ENCODE peak calls at places on chromosomes 3 and 15, in eight cellular contexts. S, Y, O, K, M, R, P and G are unnamed samples.

GRCh38 chr3:100702082-100703014 is 6.9 kb upstream of the TFG start:
- DNase-seq in M (no peak), Y (no peak), O (no peak), R (no peak), S (peak; percentile 87), K (no peak), P (no peak), G (no peak)

GRCh38 chr3:46851364-46852328 is 11.6 kb downstream of the MYL3 start:
- DNase-seq in R (no peak), M (no peak), P (no peak), K (no peak), Y (peak; percentile 46), S (no peak), O (no peak), G (no peak)

GRCh38 chr3:73144276-73144675 is 82.8 kb downstream of the EBLN2 start:
- DNase-seq in P (peak; percentile 10), M (no peak), O (no peak), R (no peak), K (peak; percentile 67), Y (no peak), S (no peak), G (no peak)

GRCh38 chr3:24340161-24340560 is 154.5 kb downstream of the THRB start:
- DNase-seq in Y (no peak), S (no peak), O (no peak), P (no peak), M (no peak), R (no peak), K (no peak), G (no peak)

GRCh38 chr3:5349343-5349742 is 161.8 kb downstream of the EDEM1 start:
- DNase-seq in K (no peak), M (no peak), O (peak; percentile 25), S (peak; percentile 8), P (no peak), Y (no peak), R (no peak), G (no peak)

GRCh38 chr3:112390783-112391641 is 58.1 kb downstream of the CD200 start:
- DNase-seq in R (no peak), M (no peak), P (peak; percentile 73), S (peak; percentile 78), Y (peak; percentile 90), O (peak; percentile 100), K (no peak), G (no peak)

GRCh38 chr3:46632792-46633191 is 20.5 kb downstream of the FAM240A start:
- DNase-seq in P (peak; percentile 58), K (no peak), R (no peak), M (no peak), Y (no peak), O (no peak), S (no peak), G (no peak)

GRCh38 chr15:63633312-63633711 is 36.1 kb downstream of the FBXL22 start:
- DNase-seq in R (no peak), P (no peak), M (no peak), Y (no peak), S (no peak), O (no peak), K (no peak), G (no peak)

GRCh38 chr15:97858278-97858677 is 102.2 kb upstream of the ARRDC4 start:
- DNase-seq in K (no peak), M (no peak), R (no peak), P (no peak), O (no peak), Y (no peak), S (no peak), G (no peak)

GRCh38 chr15:87733005-87733404 is 523.5 kb downstream of the NTRK3 start:
- DNase-seq in O (peak; percentile 38), M (no peak), K (no peak), Y (peak; percentile 63), P (no peak), R (no peak), S (no peak), G (no peak)

GRCh38 chr15:101808201-101808600 is 3.8 kb upstream of the OR4F15 start:
- DNase-seq in Y (no peak), R (no peak), P (peak; percentile 48), O (peak; percentile 80), M (no peak), K (no peak), S (no peak), G (no peak)

GRCh38 chr3:184636774-184637316 is 75.0 kb downstream of the MAGEF1 start:
- DNase-seq in R (no peak), P (peak; percentile 14), S (peak; percentile 66), K (no peak), M (no peak), Y (peak; percentile 98), O (peak; percentile 77), G (no peak)

GRCh38 chr15:68704496-68705021 is 116.1 kb downstream of the ANP32A start:
- DNase-seq in R (no peak), M (no peak), Y (peak; percentile 63), K (peak; percentile 57), P (no peak), S (peak; percentile 22), O (no peak), G (no peak)

GRCh38 chr15:75349851-75350588 is 3.2 kb downstream of the NEIL1 start:
- DNase-seq in O (peak; percentile 84), K (no peak), S (no peak), Y (peak; percentile 47), P (no peak), M (peak; percentile 55), R (peak; percentile 69), G (peak; percentile 66)

GRCh38 chr15:62165029-62165792 is at the start of gene C2CD4B:
- DNase-seq in O (no peak), S (no peak), M (no peak), P (no peak), K (peak; percentile 24), Y (peak; percentile 75), R (no peak), G (no peak)

GRCh38 chr15:82714026-82714425 is 4.4 kb upstream of the AP3B2 start:
- DNase-seq in M (no peak), O (peak; percentile 15), P (no peak), Y (no peak), K (no peak), S (no peak), R (no peak), G (no peak)

GRCh38 chr15:65110676-65111292 is 4.2 kb downstream of the UBAP1L start:
- DNase-seq in P (peak; percentile 33), S (peak; percentile 46), Y (peak; percentile 53), M (no peak), R (no peak), O (peak; percentile 61), K (no peak), G (no peak)

GRCh38 chr3:148319161-148319915 is 378.4 kb upstream of the AGTR1 start:
- DNase-seq in Y (no peak), O (peak; percentile 83), R (no peak), M (no peak), S (peak; percentile 88), P (peak; percentile 58), K (no peak), G (no peak)

GRCh38 chr15:66617137-66618090 is 51.6 kb upstream of the LCTL start:
- DNase-seq in S (peak; percentile 71), Y (peak; percentile 64), O (peak; percentile 92), R (no peak), K (peak; percentile 88), M (no peak), P (no peak), G (no peak)

GRCh38 chr15:90957105-90957790 is 2.6 kb downstream of the RCCD1 start:
- DNase-seq in K (no peak), M (no peak), P (peak; percentile 52), R (no peak), S (no peak), O (no peak), Y (peak; percentile 69), G (no peak)

GRCh38 chr3:24837601-24838000 is 343.0 kb upstream of the THRB start:
- DNase-seq in P (no peak), Y (no peak), M (no peak), R (no peak), S (no peak), K (no peak), O (peak; percentile 15), G (no peak)

GRCh38 chr3:138442433-138442832 is 8.0 kb downstream of the ESYT3 start:
- DNase-seq in R (no peak), K (no peak), P (peak; percentile 36), S (peak; percentile 45), M (no peak), Y (peak; percentile 95), O (peak; percentile 90), G (no peak)

GRCh38 chr15:77629070-77630030 is 3.4 kb downstream of the LINGO1 start:
- DNase-seq in S (no peak), O (no peak), P (no peak), M (no peak), K (no peak), Y (peak; percentile 86), R (no peak), G (no peak)